ENCODE peak calls at places on chromosomes 3 and 15, in ten cellular contexts. G is transverse colon, C is A549, T is glutamatergic neuron, Y is lower lobe of right lung, Z is IMR-90, S is ovary, M is pancreas, B is neural progenitor cell, P is AG04450. X is an unnamed sample.

GRCh38 chr15:60442031-60442665 is 36.8 kb downstream of the ICE2 start:
- DNase-seq in G (no peak), C (no peak), T (no peak), Y (no peak), Z (no peak), S (no peak), M (no peak), B (no peak), P (no peak), X (no peak)

GRCh38 chr15:33069161-33069560 is 125.4 kb downstream of the FMN1 start:
- DNase-seq in G (no peak), C (no peak), T (no peak), Y (no peak), Z (no peak), S (no peak), M (no peak), B (no peak), P (no peak), X (no peak)

GRCh38 chr3:179526482-179526881 is 36.2 kb upstream of the ACTL6A start:
- DNase-seq in G (no peak), C (no peak), T (no peak), Y (no peak), Z (peak), S (no peak), M (no peak), B (no peak), P (no peak), X (no peak)

GRCh38 chr15:88932271-88932874 is 19.2 kb upstream of the MFGE8 start:
- DNase-seq in G (no peak), C (no peak), T (no peak), Y (no peak), Z (no peak), S (no peak), M (no peak), B (no peak), P (no peak), X (no peak)

GRCh38 chr15:49036650-49037545 is 9.3 kb downstream of the SECISBP2L start:
- DNase-seq in G (no peak), C (no peak), T (no peak), Y (no peak), Z (peak), S (no peak), M (no peak), B (no peak), P (peak), X (no peak)

GRCh38 chr3:72161870-72162617 is 377.1 kb upstream of the PROK2 start:
- DNase-seq in G (peak), C (peak), T (no peak), Y (no peak), Z (peak), S (peak), M (no peak), B (no peak), P (no peak), X (no peak)

GRCh38 chr3:84836961-84837360 is 121.8 kb upstream of the CADM2 start:
- DNase-seq in G (no peak), C (no peak), T (no peak), Y (peak), Z (no peak), S (no peak), M (peak), B (no peak), P (no peak), X (no peak)

GRCh38 chr3:141812091-141812490 is 48.9 kb downstream of the GRK7 start:
- DNase-seq in G (no peak), C (no peak), T (no peak), Y (no peak), Z (no peak), S (no peak), M (no peak), B (peak), P (no peak), X (no peak)

GRCh38 chr3:48898383-48899234 is at the start of gene SLC25A20:
- DNase-seq in G (peak), C (peak), T (peak), Y (peak), Z (peak), S (peak), M (peak), B (peak), P (peak), X (peak)

GRCh38 chr3:195197764-195198423 is 73.1 kb downstream of the XXYLT1 start:
- DNase-seq in G (no peak), C (peak), T (no peak), Y (no peak), Z (peak), S (no peak), M (no peak), B (no peak), P (no peak), X (no peak)

GRCh38 chr3:135503429-135504083 is 462.0 kb upstream of the PPP2R3A start:
- DNase-seq in G (peak), C (peak), T (peak), Y (peak), Z (peak), S (no peak), M (peak), B (peak), P (peak), X (peak)

GRCh38 chr3:69212411-69213160 is 90.2 kb upstream of the LMOD3 start:
- DNase-seq in G (no peak), C (peak), T (no peak), Y (no peak), Z (peak), S (no peak), M (no peak), B (no peak), P (no peak), X (no peak)

GRCh38 chr3:52141751-52142150 is 12.5 kb downstream of the POC1A start:
- DNase-seq in G (no peak), C (no peak), T (no peak), Y (no peak), Z (no peak), S (no peak), M (no peak), B (no peak), P (no peak), X (no peak)

GRCh38 chr3:53884623-53885022 is 2.7 kb upstream of the ACTR8 start:
- DNase-seq in G (no peak), C (no peak), T (no peak), Y (no peak), Z (no peak), S (no peak), M (no peak), B (no peak), P (no peak), X (no peak)

GRCh38 chr3:8970971-8971589 is 7.8 kb upstream of the RAD18 start:
- DNase-seq in G (peak), C (peak), T (peak), Y (no peak), Z (peak), S (peak), M (peak), B (peak), P (peak), X (peak)

GRCh38 chr3:156554515-156554841 is 439 bp downstream of the SSR3 start:
- DNase-seq in G (no peak), C (no peak), T (no peak), Y (no peak), Z (no peak), S (no peak), M (no peak), B (no peak), P (no peak), X (no peak)

GRCh38 chr15:52191207-52191606 is at the start of gene GNB5:
- DNase-seq in G (no peak), C (no peak), T (peak), Y (no peak), Z (no peak), S (no peak), M (no peak), B (peak), P (no peak), X (no peak)

GRCh38 chr3:51974277-51974962 is 444 bp upstream of the ABHD14A start:
- DNase-seq in G (peak), C (no peak), T (no peak), Y (peak), Z (no peak), S (peak), M (peak), B (no peak), P (no peak), X (no peak)

GRCh38 chr3:42756681-42757213 is 16.3 kb downstream of the CCDC13 start:
- DNase-seq in G (no peak), C (no peak), T (no peak), Y (no peak), Z (no peak), S (no peak), M (no peak), B (no peak), P (no peak), X (no peak)

GRCh38 chr3:42753757-42754156 is 19.3 kb downstream of the CCDC13 start:
- DNase-seq in G (no peak), C (no peak), T (peak), Y (no peak), Z (no peak), S (no peak), M (no peak), B (no peak), P (no peak), X (no peak)

GRCh38 chr3:42758126-42758525 is 14.9 kb downstream of the CCDC13 start:
- DNase-seq in G (no peak), C (no peak), T (no peak), Y (no peak), Z (no peak), S (no peak), M (no peak), B (no peak), P (no peak), X (no peak)

GRCh38 chr3:42752961-42753360 is 20.1 kb downstream of the CCDC13 start:
- DNase-seq in G (no peak), C (no peak), T (no peak), Y (no peak), Z (no peak), S (no peak), M (no peak), B (no peak), P (no peak), X (no peak)

DNA sequence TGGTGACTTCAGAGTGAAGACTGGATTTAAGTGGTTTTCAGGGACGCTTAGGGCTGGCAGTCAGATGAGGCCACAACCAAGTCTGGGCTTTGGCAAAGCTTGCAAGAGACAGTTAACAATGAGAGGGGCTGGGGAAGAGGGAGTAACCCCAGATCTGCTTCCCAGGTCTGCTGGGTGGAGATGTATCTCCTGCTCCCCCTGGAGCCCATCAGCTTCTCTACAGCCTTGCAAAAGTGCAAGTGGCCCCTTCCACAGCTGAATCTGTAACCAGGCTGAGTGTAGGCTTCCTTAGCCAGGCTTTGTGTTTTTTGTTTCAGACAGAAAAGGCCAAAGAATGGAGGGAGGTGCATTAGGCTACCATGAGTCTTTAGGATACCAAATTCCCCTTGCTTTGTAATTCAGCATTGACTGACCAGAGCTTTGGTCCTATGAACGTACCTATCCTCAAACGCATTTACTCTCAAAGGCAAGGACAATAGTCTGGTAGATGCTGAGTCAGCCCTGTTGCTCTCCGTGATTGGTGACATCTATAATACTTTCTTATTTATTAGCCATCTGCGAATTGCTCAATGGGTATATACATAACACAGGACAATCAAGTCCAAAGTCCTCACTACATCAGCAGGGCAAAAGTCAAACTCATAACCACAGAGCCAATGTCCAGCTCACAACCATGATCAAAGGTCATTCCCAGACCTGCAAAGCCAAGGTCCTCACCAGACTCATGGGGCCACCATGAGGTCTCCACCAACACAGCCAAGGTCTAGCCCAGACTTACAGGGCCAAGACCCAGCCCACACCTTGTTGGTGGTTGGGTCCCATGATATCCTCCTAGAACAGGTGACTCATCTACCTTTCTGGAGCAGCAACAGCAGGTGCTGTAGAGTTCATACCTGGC is 17.1 kb downstream of the CCDC13 start:
- DNase-seq in G (peak), C (peak), T (no peak), Y (no peak), Z (peak), S (no peak), M (no peak), B (peak), P (no peak), X (no peak)
- TF ChIP-seq CTCF in G (no peak), C (no peak), T (no peak), Y (peak), Z (peak), S (no peak), M (no peak), B (peak), P (peak), X (peak)

DNA sequence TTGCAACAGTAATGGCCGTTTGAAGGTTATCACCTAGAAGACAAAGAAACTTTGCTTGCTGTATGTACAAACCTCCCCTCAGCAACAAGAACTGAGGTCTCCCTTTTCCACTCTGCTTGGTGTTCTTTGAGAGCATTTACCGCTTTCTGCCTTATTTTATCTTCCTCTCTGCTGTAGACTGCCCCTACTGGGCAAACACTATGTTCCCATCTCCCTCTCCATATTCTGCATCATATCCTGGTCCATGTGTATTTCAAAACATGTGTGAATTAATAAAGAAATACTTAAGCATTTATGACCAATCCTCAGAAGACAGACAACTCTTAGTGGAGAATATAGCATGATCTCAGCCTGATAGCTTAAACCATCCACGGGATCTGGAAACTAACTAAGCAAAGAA is 64.4 kb downstream of the ATP13A5 start:
- DNase-seq in G (no peak), C (no peak), T (no peak), Y (no peak), Z (no peak), S (no peak), M (no peak), B (no peak), P (no peak), X (no peak)
- TF ChIP-seq CTCF in G (no peak), C (no peak), T (no peak), Y (no peak), Z (no peak), S (no peak), M (no peak), B (peak), P (peak), X (peak)

GRCh38 chr3:33233884-33234283 is 15.3 kb upstream of the SUSD5 start:
- DNase-seq in G (no peak), C (no peak), T (no peak), Y (no peak), Z (no peak), S (no peak), M (no peak), B (no peak), P (no peak), X (no peak)
- TF ChIP-seq CTCF in G (no peak), C (no peak), T (no peak), Y (no peak), Z (no peak), S (no peak), M (no peak), B (no peak), P (no peak), X (no peak)

GRCh38 chr15:66004618-66005262 is 135.4 kb downstream of the RAB11A start:
- DNase-seq in G (no peak), C (peak), T (no peak), Y (no peak), Z (peak), S (no peak), M (no peak), B (peak), P (no peak), X (peak)

GRCh38 chr15:66008920-66009572 is 139.8 kb downstream of the RAB11A start:
- DNase-seq in G (peak), C (peak), T (no peak), Y (no peak), Z (no peak), S (no peak), M (no peak), B (no peak), P (no peak), X (no peak)

GRCh38 chr15:66006986-66007385 is 137.7 kb downstream of the RAB11A start:
- DNase-seq in G (no peak), C (peak), T (no peak), Y (no peak), Z (no peak), S (no peak), M (no peak), B (no peak), P (no peak), X (no peak)

GRCh38 chr15:66007663-66008262 is 138.5 kb downstream of the RAB11A start:
- DNase-seq in G (no peak), C (no peak), T (no peak), Y (no peak), Z (no peak), S (no peak), M (no peak), B (no peak), P (no peak), X (no peak)
- TF ChIP-seq CTCF in G (no peak), C (no peak), T (no peak), Y (no peak), Z (no peak), S (no peak), M (no peak), B (peak), P (no peak), X (no peak)

GRCh38 chr3:97970929-97971460 is 1.2 kb downstream of the RIOX2 start:
- DNase-seq in G (no peak), C (no peak), T (no peak), Y (no peak), Z (no peak), S (no peak), M (no peak), B (no peak), P (no peak), X (no peak)

GRCh38 chr3:97970131-97970530 is 2.1 kb downstream of the RIOX2 start:
- DNase-seq in G (no peak), C (no peak), T (no peak), Y (no peak), Z (no peak), S (no peak), M (no peak), B (no peak), P (no peak), X (no peak)

GRCh38 chr3:97969541-97969940 is 2.7 kb downstream of the RIOX2 start:
- DNase-seq in G (no peak), C (no peak), T (no peak), Y (no peak), Z (no peak), S (no peak), M (no peak), B (no peak), P (no peak), X (no peak)

GRCh38 chr3:97972976-97973375 is 745 bp upstream of the RIOX2 start:
- DNase-seq in G (no peak), C (no peak), T (no peak), Y (no peak), Z (no peak), S (no peak), M (no peak), B (no peak), P (no peak), X (no peak)

DNA sequence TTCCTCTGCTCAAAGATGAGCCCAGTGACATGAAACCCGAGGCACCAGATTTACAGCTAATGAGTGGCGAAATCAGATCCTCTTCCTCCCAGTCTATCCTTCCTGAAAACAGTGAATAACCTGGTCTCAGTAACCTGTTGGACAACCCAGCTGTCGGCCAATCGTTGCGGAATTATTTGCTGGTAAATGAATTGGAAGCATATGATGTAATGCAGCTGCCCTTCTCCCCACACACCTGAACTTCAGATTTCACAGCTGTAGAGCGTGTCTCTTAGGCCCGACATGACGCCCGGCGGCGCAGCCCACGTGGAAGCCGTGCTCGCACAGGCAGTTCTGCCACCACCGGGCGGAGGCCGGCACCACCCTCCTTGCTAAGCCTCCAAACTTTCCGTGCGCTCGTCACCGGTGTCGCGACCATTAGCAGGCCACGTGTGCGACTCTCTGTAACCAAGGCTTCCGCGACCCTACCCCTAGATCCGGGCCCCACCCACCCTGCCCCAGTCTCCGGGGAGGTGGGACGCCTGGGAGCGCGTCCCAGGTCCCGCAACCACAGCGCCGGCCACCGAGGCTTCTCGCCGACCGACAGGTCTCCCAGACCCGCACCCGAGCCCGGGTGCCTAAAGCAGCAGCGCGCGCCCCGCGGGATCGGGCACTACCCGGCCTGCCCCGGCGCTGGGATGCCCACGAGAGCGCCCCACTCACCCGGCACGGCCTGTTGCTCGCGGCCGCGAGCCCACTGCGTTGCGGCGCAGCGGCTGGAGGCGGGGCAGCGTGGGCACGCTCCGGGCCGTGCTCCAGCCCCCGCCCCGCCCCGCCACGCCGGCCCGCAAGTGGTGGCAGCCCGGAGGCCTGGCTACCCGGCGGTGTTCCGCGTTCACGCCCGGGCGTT is at the start of gene RIOX2:
- DNase-seq in G (peak), C (peak), T (peak), Y (peak), Z (peak), S (peak), M (peak), B (peak), P (no peak), X (peak)
- TF ChIP-seq CTCF in G (no peak), C (no peak), T (no peak), Y (peak), Z (no peak), S (no peak), M (no peak), B (no peak), P (peak), X (no peak)

GRCh38 chr3:127848131-127849129 is 26.1 kb upstream of the MGLL start:
- DNase-seq in G (no peak), C (no peak), T (no peak), Y (no peak), Z (peak), S (no peak), M (no peak), B (no peak), P (no peak), X (no peak)
- TF ChIP-seq CTCF in G (no peak), C (no peak), T (no peak), Y (no peak), Z (no peak), S (no peak), M (no peak), B (no peak), P (no peak), X (no peak)

GRCh38 chr3:191003742-191004141 is 141.2 kb upstream of the GMNC start:
- DNase-seq in G (no peak), C (no peak), T (no peak), Y (no peak), Z (no peak), S (no peak), M (no peak), B (peak), P (no peak), X (no peak)
- TF ChIP-seq CTCF in G (no peak), C (no peak), T (no peak), Y (no peak), Z (no peak), S (no peak), M (no peak), B (no peak), P (no peak), X (no peak)

GRCh38 chr15:37698679-37699078 is 235.8 kb upstream of the TMCO5A start:
- DNase-seq in G (no peak), C (peak), T (no peak), Y (no peak), Z (no peak), S (no peak), M (no peak), B (no peak), P (no peak), X (no peak)
- TF ChIP-seq CTCF in G (no peak), C (no peak), T (no peak), Y (no peak), Z (no peak), S (no peak), M (no peak), B (no peak), P (no peak), X (no peak)

GRCh38 chr15:25437751-25438600 is 848 bp downstream of the UBE3A start:
- DNase-seq in G (peak), C (peak), T (peak), Y (peak), Z (peak), S (peak), M (peak), B (peak), P (no peak), X (peak)

GRCh38 chr15:25441111-25441510 is 2.3 kb upstream of the UBE3A start:
- DNase-seq in G (no peak), C (no peak), T (no peak), Y (no peak), Z (no peak), S (no peak), M (no peak), B (no peak), P (no peak), X (no peak)

GRCh38 chr15:25438601-25439455 is at the start of gene UBE3A:
- DNase-seq in G (peak), C (peak), T (peak), Y (peak), Z (peak), S (peak), M (peak), B (peak), P (peak), X (peak)

GRCh38 chr15:25436707-25437106 is 2.1 kb downstream of the UBE3A start:
- DNase-seq in G (no peak), C (no peak), T (no peak), Y (no peak), Z (no peak), S (no peak), M (no peak), B (no peak), P (no peak), X (no peak)

GRCh38 chr15:25439456-25439836 is 622 bp upstream of the UBE3A start:
- DNase-seq in G (peak), C (peak), T (no peak), Y (no peak), Z (peak), S (no peak), M (no peak), B (no peak), P (no peak), X (no peak)
- TF ChIP-seq CTCF in G (no peak), C (no peak), T (no peak), Y (no peak), Z (no peak), S (no peak), M (no peak), B (no peak), P (no peak), X (no peak)

X was measured in neural crest cell.